ENCODE peak calls at places on chromosomes 1 and 21, in eight cellular contexts. G is endothelial cell; E is cardiac fibroblast; T is GM20000; U is stimulated activated CD4-positive, alpha-beta T cell treated with anti-CD3 and anti-CD28 coated beads, Interleukin-1b, Interleukin-23, amount 100 ng/mL, for 4 hours; P is activated CD4-positive, alpha-beta T cell treated with anti-CD3 and anti-CD28 coated beads, Interleukin-2, amount 50 U/mL, for 1 hour; I is GM13977; W is CD8-positive, alpha-beta T cell. J is an unnamed sample.
A peak's percentile ranks its signal among the peaks of the same experiment; 100 is the strongest.

GRCh38 chr1:66980745-66981367 is 56.1 kb downstream of the MIER1 start:
- DNase-seq in G (no peak), E (peak; percentile 60), T (no peak), U (no peak), P (no peak), I (no peak), W (no peak), J (no peak)

GRCh38 chr1:59978026-59978425 is 51.5 kb upstream of the CYP2J2 start:
- DNase-seq in G (no peak), E (no peak), T (no peak), U (no peak), P (no peak), I (no peak), W (no peak), J (no peak)

GRCh38 chr1:39378377-39378776 is 113.1 kb upstream of the BMP8A start:
- DNase-seq in G (no peak), E (no peak), T (no peak), U (no peak), P (no peak), I (no peak), W (no peak), J (no peak)

GRCh38 chr1:53769780-53770179 is 30.8 kb upstream of the GLIS1 start:
- DNase-seq in G (no peak), E (peak; percentile 44), T (no peak), U (no peak), P (no peak), I (no peak), W (no peak), J (no peak)

GRCh38 chr1:12161662-12162458 is 4.9 kb upstream of the TNFRSF1B start:
- DNase-seq in G (no peak), E (peak; percentile 93), T (peak; percentile 86), U (peak; percentile 49), P (peak; percentile 62), I (peak; percentile 85), W (peak; percentile 64), J (peak; percentile 88)

GRCh38 chr1:243499711-243500110 is 243.9 kb downstream of the SDCCAG8 start:
- DNase-seq in G (no peak), E (no peak), T (no peak), U (no peak), P (no peak), I (no peak), W (no peak), J (no peak)

GRCh38 chr21:28899744-28900143 is 92.9 kb downstream of the LTN1 start:
- DNase-seq in G (no peak), E (peak; percentile 87), T (no peak), U (no peak), P (no peak), I (no peak), W (no peak), J (no peak)

GRCh38 chr1:245538671-245539070 is 383.9 kb downstream of the KIF26B start:
- DNase-seq in G (no peak), E (peak; percentile 8), T (no peak), U (no peak), P (no peak), I (no peak), W (no peak), J (no peak)

GRCh38 chr1:205326812-205327466 is 5.4 kb upstream of the NUAK2 start:
- DNase-seq in G (no peak), E (no peak), T (no peak), U (no peak), P (no peak), I (no peak), W (no peak), J (no peak)

GRCh38 chr1:54980528-54981241 is at the start of gene TMEM61:
- DNase-seq in G (no peak), E (no peak), T (no peak), U (no peak), P (no peak), I (peak; percentile 17), W (no peak), J (peak; percentile 8)

GRCh38 chr1:10210841-10211804 is 753 bp downstream of the KIF1B start:
- DNase-seq in G (peak; percentile 54), E (peak; percentile 96), T (peak; percentile 60), U (no peak), P (peak; percentile 2), I (peak; percentile 58), W (no peak), J (peak; percentile 56)

GRCh38 chr1:54859687-54860391 is 27.2 kb downstream of the DHCR24 start:
- DNase-seq in G (no peak), E (no peak), T (no peak), U (no peak), P (no peak), I (no peak), W (no peak), J (no peak)

GRCh38 chr21:26443867-26444266 is 129.2 kb downstream of the CYYR1 start:
- DNase-seq in G (no peak), E (no peak), T (no peak), U (no peak), P (no peak), I (no peak), W (no peak), J (no peak)

GRCh38 chr1:82979593-82980230 is 1019.2 kb downstream of the TTLL7 start:
- DNase-seq in G (no peak), E (no peak), T (peak; percentile 32), U (no peak), P (no peak), I (peak; percentile 21), W (no peak), J (peak; percentile 29)

GRCh38 chr1:169484683-169485426 is 889 bp downstream of the SLC19A2 start:
- DNase-seq in G (no peak), E (peak; percentile 75), T (peak; percentile 46), U (peak; percentile 15), P (peak; percentile 15), I (peak; percentile 39), W (peak; percentile 9), J (peak; percentile 38)

GRCh38 chr21:17139696-17140095 is 373.1 kb upstream of the CXADR start:
- DNase-seq in G (no peak), E (peak; percentile 21), T (no peak), U (no peak), P (no peak), I (no peak), W (no peak), J (no peak)

GRCh38 chr1:7388141-7388487 is 383.0 kb upstream of the VAMP3 start:
- DNase-seq in G (no peak), E (no peak), T (no peak), U (no peak), P (no peak), I (no peak), W (no peak), J (no peak)

GRCh38 chr21:43345746-43346409 is 81.1 kb downstream of the SIK1 start:
- DNase-seq in G (no peak), E (peak; percentile 93), T (no peak), U (no peak), P (no peak), I (no peak), W (no peak), J (no peak)

GRCh38 chr1:33255347-33256311 is 663 bp upstream of the ZNF362 start:
- DNase-seq in G (peak; percentile 60), E (peak; percentile 48), T (peak; percentile 73), U (peak; percentile 16), P (peak; percentile 30), I (peak; percentile 65), W (no peak), J (peak; percentile 72)

GRCh38 chr1:109208431-109208830 is 5.3 kb upstream of the SARS1 start:
- DNase-seq in G (no peak), E (peak; percentile 74), T (no peak), U (no peak), P (no peak), I (no peak), W (no peak), J (no peak)

GRCh38 chr1:214028999-214029406 is 41.2 kb downstream of the PROX1 start:
- DNase-seq in G (no peak), E (no peak), T (no peak), U (no peak), P (no peak), I (no peak), W (no peak), J (no peak)

GRCh38 chr1:111484391-111484790 is 10.6 kb downstream of the C1orf162 start:
- DNase-seq in G (no peak), E (no peak), T (no peak), U (no peak), P (no peak), I (no peak), W (no peak), J (no peak)

GRCh38 chr1:150928286-150928685 is 2.1 kb downstream of the SETDB1 start:
- DNase-seq in G (no peak), E (peak; percentile 39), T (no peak), U (no peak), P (no peak), I (no peak), W (no peak), J (no peak)

GRCh38 chr1:100036718-100037664 is 67.2 kb downstream of the SLC35A3 start:
- DNase-seq in G (no peak), E (peak; percentile 72), T (no peak), U (no peak), P (no peak), I (no peak), W (no peak), J (no peak)

GRCh38 chr1:75795703-75796193 is 934 bp upstream of the MSH4 start:
- DNase-seq in G (no peak), E (peak; percentile 27), T (no peak), U (no peak), P (no peak), I (no peak), W (no peak), J (no peak)

GRCh38 chr1:65317866-65318653 is 8.7 kb downstream of the DNAJC6 start:
- DNase-seq in G (no peak), E (no peak), T (no peak), U (no peak), P (no peak), I (no peak), W (no peak), J (no peak)

GRCh38 chr21:46100426-46100825 is 2.5 kb downstream of the COL6A2 start:
- DNase-seq in G (no peak), E (peak; percentile 74), T (no peak), U (no peak), P (no peak), I (no peak), W (no peak), J (no peak)

GRCh38 chr1:154445040-154445472 is 39.9 kb downstream of the IL6R start:
- DNase-seq in G (no peak), E (peak; percentile 73), T (peak; percentile 63), U (no peak), P (no peak), I (peak; percentile 75), W (no peak), J (peak; percentile 72)

GRCh38 chr1:40014812-40015594 is 25.5 kb upstream of the CAP1 start:
- DNase-seq in G (no peak), E (peak; percentile 95), T (no peak), U (no peak), P (no peak), I (no peak), W (no peak), J (no peak)

GRCh38 chr1:7535934-7536878 is 234.9 kb upstream of the VAMP3 start:
- DNase-seq in G (no peak), E (no peak), T (no peak), U (no peak), P (no peak), I (no peak), W (no peak), J (no peak)

GRCh38 chr1:65371544-65371943 is 48.9 kb upstream of the LEPR start:
- DNase-seq in G (no peak), E (no peak), T (no peak), U (no peak), P (no peak), I (no peak), W (no peak), J (no peak)

GRCh38 chr1:162471290-162471853 is 26.2 kb upstream of the UHMK1 start:
- DNase-seq in G (peak; percentile 4), E (no peak), T (no peak), U (no peak), P (no peak), I (no peak), W (no peak), J (no peak)

GRCh38 chr1:45079533-45079932 is 67.5 kb downstream of the UROD start:
- DNase-seq in G (no peak), E (no peak), T (no peak), U (no peak), P (no peak), I (no peak), W (no peak), J (no peak)

GRCh38 chr1:14441302-14441741 is 157.2 kb upstream of the KAZN start:
- DNase-seq in G (no peak), E (peak; percentile 11), T (no peak), U (no peak), P (no peak), I (no peak), W (no peak), J (no peak)